ENCODE peak calls at places on chromosomes 4 and X, in four cellular contexts. K is brain microvascular endothelial cell, H is cardiac muscle cell, G is adrenal gland. L is an unnamed sample.

GRCh38 chrX:24026403-24026801 is 584 bp downstream of the KLHL15 start:
- DNase-seq in H (peak), K (no peak), G (no peak), L (no peak)

GRCh38 chrX:134558133-134558532 is 98.2 kb downstream of the HPRT1 start:
- DNase-seq in G (no peak), K (no peak), H (no peak), L (no peak)

GRCh38 chrX:109134777-109135176 is 347.1 kb downstream of the GUCY2F start:
- DNase-seq in G (no peak), H (no peak), K (no peak), L (no peak)

GRCh38 chrX:72584165-72584564 is 11.5 kb upstream of the HDAC8 start:
- DNase-seq in G (no peak), K (no peak), H (no peak), L (no peak)

GRCh38 chr4:158769175-158769831 is 477 bp downstream of the FNIP2 start:
- DNase-seq in K (no peak), H (no peak), G (peak), L (no peak)

GRCh38 chrX:46268429-46268828 is 276.8 kb downstream of the ZNF674 start:
- DNase-seq in H (peak), K (no peak), G (no peak), L (peak)

GRCh38 chr4:36290641-36291040 is 9.2 kb downstream of the DTHD1 start:
- DNase-seq in K (no peak), G (no peak), H (no peak), L (no peak)

GRCh38 chr4:4805805-4806345 is 53.6 kb upstream of the MSX1 start:
- DNase-seq in K (no peak), H (no peak), G (no peak), L (no peak)

DNA sequence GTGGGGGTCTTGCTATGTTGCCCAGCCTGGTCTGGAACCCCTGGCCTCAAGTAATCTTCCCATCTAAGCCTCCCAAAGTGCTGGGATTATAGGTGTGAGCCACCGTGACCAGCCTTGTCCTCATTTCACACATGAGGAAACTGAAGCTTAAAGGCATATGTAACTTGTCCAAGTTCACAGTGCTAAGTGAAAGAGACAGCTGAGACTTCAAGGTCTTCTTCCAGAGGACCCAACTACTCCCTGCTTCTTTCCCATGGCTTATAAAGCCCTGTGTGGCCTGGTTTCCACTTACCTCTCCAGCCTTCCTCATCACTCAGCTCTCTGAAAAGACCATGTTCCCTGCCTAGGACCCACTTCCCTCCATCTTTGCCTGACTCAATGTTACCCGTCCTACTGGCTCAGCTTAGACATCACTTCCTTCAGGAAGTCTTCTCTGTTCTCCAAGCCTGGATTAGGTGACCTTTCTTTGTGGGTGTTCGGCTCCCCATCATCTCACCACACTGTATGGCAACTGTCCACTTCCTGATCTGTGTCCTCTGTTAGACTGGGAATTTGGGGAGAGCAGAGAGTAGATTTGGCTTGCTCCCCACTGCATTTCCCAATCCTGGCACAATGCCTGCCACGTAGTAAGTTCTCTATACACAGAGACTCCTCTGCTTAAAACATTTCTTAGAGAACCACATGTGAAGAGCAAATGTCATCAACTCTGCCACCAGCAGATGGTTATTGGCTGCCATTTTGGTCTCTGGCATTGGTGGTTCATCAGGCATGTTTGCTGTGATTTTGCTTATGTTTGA is 30.4 kb upstream of the LAMP2 start:
- DNase-seq in G (no peak), K (no peak), H (peak), L (no peak)
- H3K27ac ChIP-seq in G (no peak), K (no peak), H (no peak), L (no peak)

GRCh38 chr4:48400416-48400815 is 59.1 kb downstream of the SLAIN2 start:
- DNase-seq in K (no peak), H (no peak), G (no peak), L (no peak)

GRCh38 chr4:48405924-48406323 is 64.6 kb downstream of the SLAIN2 start:
- DNase-seq in H (no peak), K (no peak), G (no peak), L (no peak)

GRCh38 chr4:48409203-48409602 is 67.9 kb downstream of the SLAIN2 start:
- DNase-seq in H (no peak), G (no peak), K (no peak), L (no peak)

GRCh38 chr4:48403779-48404178 is 62.5 kb downstream of the SLAIN2 start:
- DNase-seq in G (no peak), H (peak), K (no peak), L (no peak)

GRCh38 chr4:48403358-48403757 is 62.0 kb downstream of the SLAIN2 start:
- DNase-seq in G (no peak), K (no peak), H (no peak), L (no peak)
- H3K27ac ChIP-seq in G (no peak), K (no peak), H (no peak), L (no peak)

DNA sequence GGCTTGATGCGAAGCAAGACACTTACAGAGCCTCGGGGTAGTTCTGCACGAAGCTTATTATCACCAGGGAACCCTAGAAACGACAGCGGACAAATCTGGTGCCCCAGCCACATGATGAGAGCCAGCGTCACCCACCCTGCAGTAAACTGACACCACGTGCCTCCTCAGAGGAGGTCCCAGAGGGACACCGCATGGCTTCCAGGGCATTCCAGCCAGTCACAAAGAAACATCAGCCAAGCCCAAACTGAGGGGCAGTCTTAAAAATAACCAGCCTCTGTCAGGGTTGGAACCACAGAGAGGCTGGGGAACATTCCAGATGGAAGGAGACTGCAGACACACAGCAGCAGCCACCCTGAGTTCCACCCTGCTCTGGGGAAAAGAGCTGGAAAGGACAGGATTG is 36.6 kb upstream of the HGFAC start:
- DNase-seq in H (no peak), G (no peak), K (no peak), L (no peak)
- H3K27ac ChIP-seq in H (no peak), G (no peak), K (no peak), L (no peak)

GRCh38 chr4:137997496-137997895 is 244.7 kb downstream of the SLC7A11 start:
- DNase-seq in H (no peak), G (no peak), K (no peak), L (no peak)
- H3K27ac ChIP-seq in H (no peak), G (no peak), K (no peak), L (peak)

GRCh38 chr4:182062458-182062857 is 180.7 kb upstream of the TENM3 start:
- DNase-seq in K (no peak), H (no peak), G (no peak), L (no peak)

GRCh38 chr4:182066037-182066436 is 177.2 kb upstream of the TENM3 start:
- DNase-seq in G (no peak), K (no peak), H (no peak), L (no peak)

GRCh38 chr4:182062936-182063335 is 180.3 kb upstream of the TENM3 start:
- DNase-seq in H (peak), K (peak), G (no peak), L (peak)

GRCh38 chr4:182065255-182065654 is 177.9 kb upstream of the TENM3 start:
- DNase-seq in G (no peak), K (no peak), H (peak), L (no peak)

GRCh38 chr4:182063651-182064050 is 179.6 kb upstream of the TENM3 start:
- DNase-seq in K (no peak), G (no peak), H (no peak), L (no peak)
- H3K27ac ChIP-seq in K (no peak), G (no peak), H (no peak), L (no peak)